ENCODE peak calls at places on chromosomes 7 and 10, in five cellular contexts. One of them, this sample, is unnamed.

GRCh38 chr10:35451103-35452016 is 115.1 kb downstream of the CCNY start:
- DNase-seq in body of pancreas: no peak
- DNase-seq in tibial nerve: no peak
- DNase-seq in aorta: no peak
- DNase-seq in fibroblast of lung: peak; percentile 56
- DNase-seq in this sample: no peak

GRCh38 chr7:30146127-30146612 is 11.4 kb downstream of the MTURN start:
- DNase-seq in tibial nerve: no peak
- DNase-seq in fibroblast of lung: no peak
- DNase-seq in aorta: no peak
- DNase-seq in body of pancreas: no peak
- DNase-seq in this sample: no peak

GRCh38 chr7:27154901-27155815 is 1.3 kb downstream of the HOXA7 start:
- DNase-seq in aorta: no peak
- DNase-seq in body of pancreas: no peak
- DNase-seq in fibroblast of lung: no peak
- DNase-seq in tibial nerve: no peak
- DNase-seq in this sample: no peak

GRCh38 chr10:80473692-80474596 is 19.8 kb downstream of the TSPAN14 start:
- DNase-seq in aorta: no peak
- DNase-seq in fibroblast of lung: peak; percentile 31
- DNase-seq in body of pancreas: no peak
- DNase-seq in tibial nerve: no peak
- DNase-seq in this sample: no peak

GRCh38 chr10:70742537-70743429 is 42.4 kb downstream of the TBATA start:
- DNase-seq in fibroblast of lung: peak; percentile 85
- DNase-seq in tibial nerve: no peak
- DNase-seq in aorta: peak; percentile 76
- DNase-seq in body of pancreas: peak; percentile 18
- DNase-seq in this sample: no peak

GRCh38 chr10:68837626-68838322 is 10.4 kb downstream of the STOX1 start:
- DNase-seq in tibial nerve: no peak
- DNase-seq in aorta: no peak
- DNase-seq in body of pancreas: no peak
- DNase-seq in fibroblast of lung: no peak
- DNase-seq in this sample: no peak

GRCh38 chr10:13809447-13809846 is 222.7 kb downstream of the PRPF18 start:
- DNase-seq in fibroblast of lung: no peak
- DNase-seq in body of pancreas: no peak
- DNase-seq in aorta: no peak
- DNase-seq in tibial nerve: no peak
- DNase-seq in this sample: no peak

GRCh38 chr10:45001382-45002148 is 842 bp downstream of the ZNF22 start:
- DNase-seq in body of pancreas: peak; percentile 88
- DNase-seq in fibroblast of lung: peak; percentile 75
- DNase-seq in tibial nerve: no peak
- DNase-seq in aorta: peak; percentile 89
- DNase-seq in this sample: peak; percentile 56

GRCh38 chr7:149067869-149068268 is 22.6 kb downstream of the ZNF786 start:
- DNase-seq in body of pancreas: no peak
- DNase-seq in tibial nerve: no peak
- DNase-seq in aorta: no peak
- DNase-seq in fibroblast of lung: no peak
- DNase-seq in this sample: no peak
- H3K9me3 ChIP-seq in body of pancreas: no peaks in the 10 kb centered on the region
- H3K9me3 ChIP-seq in tibial nerve: no peaks in the 10 kb centered on the region
- H3K9me3 ChIP-seq in aorta: no peaks in the 10 kb centered on the region
- H3K9me3 ChIP-seq in fibroblast of lung: no peaks in the 10 kb centered on the region
- H3K9me3 ChIP-seq in this sample: no peaks in the 10 kb centered on the region

DNA sequence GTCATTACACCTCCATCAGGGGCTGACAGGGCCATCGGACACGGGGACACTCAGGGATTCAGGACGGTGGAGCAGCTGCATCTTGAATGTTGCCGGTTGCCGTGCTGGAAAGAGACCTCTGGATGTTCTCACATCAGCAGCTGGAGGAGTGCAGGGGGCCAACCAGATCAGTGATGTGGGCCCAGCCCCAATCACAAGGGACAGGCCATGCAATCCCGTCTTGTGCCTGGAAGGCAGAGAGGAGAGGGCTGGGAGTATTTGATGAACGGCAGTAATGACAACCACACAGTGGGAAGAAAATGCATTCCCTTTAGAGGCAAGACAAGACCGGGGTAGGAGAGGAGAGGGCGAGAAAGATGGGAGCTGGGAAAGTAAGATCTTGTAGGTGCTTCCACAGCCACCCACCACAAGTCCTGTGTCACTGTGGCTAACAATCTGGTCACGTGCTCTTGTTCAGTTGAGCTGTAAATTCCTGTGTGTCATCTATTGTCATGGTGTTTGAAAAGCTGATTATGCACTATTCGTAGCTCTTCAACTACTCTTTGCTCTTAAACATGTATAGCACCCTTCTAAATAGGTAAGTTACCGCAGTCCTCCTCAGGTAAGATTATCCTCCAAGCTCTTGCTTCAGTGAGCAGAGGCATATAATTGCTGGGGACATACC is 85.8 kb upstream of the LEP start:
- DNase-seq in body of pancreas: no peak
- DNase-seq in fibroblast of lung: no peak
- DNase-seq in tibial nerve: no peak
- DNase-seq in aorta: no peak
- DNase-seq in this sample: no peak
- H3K27me3 ChIP-seq in body of pancreas: no peaks in the 10 kb centered on the region
- H3K27me3 ChIP-seq in fibroblast of lung: peaks cover 42% of the 10 kb centered on the region
- H3K27me3 ChIP-seq in tibial nerve: no peaks in the 10 kb centered on the region
- H3K27me3 ChIP-seq in aorta: no peaks in the 10 kb centered on the region
- H3K27me3 ChIP-seq in this sample: peaks cover 7% of the 10 kb centered on the region

GRCh38 chr7:50314778-50315177 is 10.3 kb downstream of the IKZF1 start:
- DNase-seq in aorta: no peak
- DNase-seq in fibroblast of lung: no peak
- DNase-seq in body of pancreas: no peak
- DNase-seq in tibial nerve: no peak
- DNase-seq in this sample: no peak

GRCh38 chr7:50310361-50310760 is 5.8 kb downstream of the IKZF1 start:
- DNase-seq in aorta: no peak
- DNase-seq in body of pancreas: no peak
- DNase-seq in fibroblast of lung: no peak
- DNase-seq in tibial nerve: no peak
- DNase-seq in this sample: no peak

GRCh38 chr7:50315193-50315592 is 10.7 kb downstream of the IKZF1 start:
- DNase-seq in aorta: no peak
- DNase-seq in body of pancreas: no peak
- DNase-seq in fibroblast of lung: no peak
- DNase-seq in tibial nerve: no peak
- DNase-seq in this sample: no peak

GRCh38 chr7:50312176-50312575 is 7.7 kb downstream of the IKZF1 start:
- DNase-seq in aorta: no peak
- DNase-seq in tibial nerve: no peak
- DNase-seq in body of pancreas: no peak
- DNase-seq in fibroblast of lung: no peak
- DNase-seq in this sample: no peak

DNA sequence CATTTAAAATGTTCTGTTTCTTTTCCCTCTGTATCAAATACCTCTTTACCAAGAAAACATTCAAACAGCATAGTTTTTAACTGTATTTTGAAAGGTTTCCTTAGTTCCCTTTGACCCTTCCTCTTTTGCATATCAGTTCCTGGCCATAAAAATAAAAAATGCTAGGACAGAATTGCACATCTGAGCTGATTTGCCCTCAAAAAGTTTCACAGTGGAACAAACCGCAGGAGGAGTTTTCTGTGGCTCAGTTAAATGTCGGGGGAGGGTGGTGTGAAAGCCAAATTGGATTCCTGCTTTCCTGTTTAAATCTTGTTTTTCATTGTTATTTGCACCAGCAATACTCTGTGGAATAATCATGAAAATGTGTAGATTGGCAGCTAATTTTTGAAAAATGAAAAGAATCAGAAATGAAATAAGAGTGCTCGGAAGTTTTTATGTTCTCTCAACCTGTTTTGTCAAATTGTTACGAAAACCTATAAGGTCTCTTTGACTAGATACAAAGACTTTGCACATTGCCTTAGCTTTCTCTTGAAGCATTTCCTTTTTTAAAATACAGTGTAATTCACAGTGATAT is 8.2 kb downstream of the IKZF1 start:
- DNase-seq in body of pancreas: no peak
- DNase-seq in tibial nerve: no peak
- DNase-seq in aorta: no peak
- DNase-seq in fibroblast of lung: no peak
- DNase-seq in this sample: no peak
- H3K27ac ChIP-seq in body of pancreas: no peak overlapping the region
- H3K27ac ChIP-seq in tibial nerve: no peak overlapping the region
- H3K27ac ChIP-seq in aorta: no peak overlapping the region
- H3K27ac ChIP-seq in fibroblast of lung: no peak overlapping the region
- H3K27ac ChIP-seq in this sample: peak overlapping the region; percentile 93

GRCh38 chr10:10677479-10677878 is 340.2 kb upstream of the CELF2 start:
- DNase-seq in fibroblast of lung: peak; percentile 91
- DNase-seq in tibial nerve: peak; percentile 28
- DNase-seq in aorta: peak; percentile 70
- DNase-seq in body of pancreas: peak; percentile 36
- DNase-seq in this sample: no peak
- H3K9me3 ChIP-seq in fibroblast of lung: no peaks in the 10 kb centered on the region
- H3K9me3 ChIP-seq in tibial nerve: peaks cover 4% of the 10 kb centered on the region
- H3K9me3 ChIP-seq in aorta: no peaks in the 10 kb centered on the region
- H3K9me3 ChIP-seq in body of pancreas: no peaks in the 10 kb centered on the region
- H3K9me3 ChIP-seq in this sample: no peaks in the 10 kb centered on the region

GRCh38 chr10:100707261-100707848 is 38.0 kb upstream of the PAX2 start:
- DNase-seq in fibroblast of lung: no peak
- DNase-seq in tibial nerve: no peak
- DNase-seq in body of pancreas: no peak
- DNase-seq in aorta: no peak
- DNase-seq in this sample: no peak

GRCh38 chr10:100709146-100709545 is 36.2 kb upstream of the PAX2 start:
- DNase-seq in tibial nerve: no peak
- DNase-seq in fibroblast of lung: no peak
- DNase-seq in body of pancreas: no peak
- DNase-seq in aorta: no peak
- DNase-seq in this sample: no peak

GRCh38 chr10:100713049-100713858 is 32.1 kb upstream of the PAX2 start:
- DNase-seq in body of pancreas: no peak
- DNase-seq in tibial nerve: no peak
- DNase-seq in fibroblast of lung: no peak
- DNase-seq in aorta: no peak
- DNase-seq in this sample: no peak

GRCh38 chr10:100709655-100710054 is 35.7 kb upstream of the PAX2 start:
- DNase-seq in body of pancreas: no peak
- DNase-seq in fibroblast of lung: no peak
- DNase-seq in aorta: no peak
- DNase-seq in tibial nerve: no peak
- DNase-seq in this sample: no peak

GRCh38 chr10:100710151-100710871 is 35.1 kb upstream of the PAX2 start:
- DNase-seq in tibial nerve: no peak
- DNase-seq in fibroblast of lung: no peak
- DNase-seq in body of pancreas: peak; percentile 18
- DNase-seq in aorta: no peak
- DNase-seq in this sample: no peak
- H3K27me3 ChIP-seq in tibial nerve: no peaks in the 10 kb centered on the region
- H3K27me3 ChIP-seq in fibroblast of lung: peaks cover 42% of the 10 kb centered on the region
- H3K27me3 ChIP-seq in body of pancreas: no peaks in the 10 kb centered on the region
- H3K27me3 ChIP-seq in aorta: no peaks in the 10 kb centered on the region
- H3K27me3 ChIP-seq in this sample: peaks cover 87% of the 10 kb centered on the region

DNA sequence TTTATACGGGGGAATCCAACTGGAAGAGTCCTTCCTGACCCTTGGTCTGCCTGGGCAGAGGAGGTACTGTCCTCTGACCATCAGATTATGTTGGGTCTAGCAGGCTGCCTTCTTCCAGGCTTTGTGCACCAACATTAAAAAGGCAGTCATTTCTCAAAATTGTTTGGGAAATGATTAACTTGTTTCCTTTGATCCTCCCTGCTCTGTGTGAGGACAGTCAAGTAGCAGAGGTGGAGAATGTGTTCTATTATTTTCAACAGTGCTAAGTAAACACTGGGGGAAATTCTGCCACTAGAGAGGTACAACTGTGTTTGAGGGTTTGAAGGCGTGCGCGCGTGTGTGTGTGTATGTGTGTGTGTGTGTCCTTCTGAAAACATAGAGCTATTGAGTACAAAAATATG is 20.6 kb downstream of the ACSL5 start:
- DNase-seq in tibial nerve: no peak
- DNase-seq in fibroblast of lung: no peak
- DNase-seq in body of pancreas: no peak
- DNase-seq in aorta: no peak
- DNase-seq in this sample: no peak
- H3K27ac ChIP-seq in tibial nerve: no peak overlapping the region
- H3K27ac ChIP-seq in fibroblast of lung: no peak overlapping the region
- H3K27ac ChIP-seq in body of pancreas: no peak overlapping the region
- H3K27ac ChIP-seq in aorta: no peak overlapping the region
- H3K27ac ChIP-seq in this sample: no peak overlapping the region

GRCh38 chr7:67843615-67844014 is 847.0 kb downstream of the TYW1 start:
- DNase-seq in fibroblast of lung: no peak
- DNase-seq in aorta: no peak
- DNase-seq in body of pancreas: no peak
- DNase-seq in tibial nerve: no peak
- DNase-seq in this sample: no peak
- H3K9me3 ChIP-seq in fibroblast of lung: no peaks in the 10 kb centered on the region
- H3K9me3 ChIP-seq in aorta: peaks cover 1% of the 10 kb centered on the region
- H3K9me3 ChIP-seq in body of pancreas: peaks cover 4% of the 10 kb centered on the region
- H3K9me3 ChIP-seq in tibial nerve: peaks cover 25% of the 10 kb centered on the region
- H3K9me3 ChIP-seq in this sample: no peaks in the 10 kb centered on the region

GRCh38 chr7:107661865-107662379 is 1.3 kb downstream of the SLC26A4 start:
- DNase-seq in tibial nerve: no peak
- DNase-seq in body of pancreas: no peak
- DNase-seq in fibroblast of lung: no peak
- DNase-seq in aorta: no peak
- DNase-seq in this sample: no peak
- H3K27me3 ChIP-seq in tibial nerve: peaks cover 3% of the 10 kb centered on the region
- H3K27me3 ChIP-seq in body of pancreas: no peaks in the 10 kb centered on the region
- H3K27me3 ChIP-seq in fibroblast of lung: peaks cover 3% of the 10 kb centered on the region
- H3K27me3 ChIP-seq in aorta: no peaks in the 10 kb centered on the region
- H3K27me3 ChIP-seq in this sample: peaks cover 41% of the 10 kb centered on the region

GRCh38 chr7:66277492-66277891 is 72.4 kb downstream of the TPST1 start:
- DNase-seq in fibroblast of lung: no peak
- DNase-seq in tibial nerve: no peak
- DNase-seq in aorta: no peak
- DNase-seq in body of pancreas: no peak
- DNase-seq in this sample: no peak
- H3K27ac ChIP-seq in fibroblast of lung: peak overlapping the region; percentile 49
- H3K27ac ChIP-seq in tibial nerve: no peak overlapping the region
- H3K27ac ChIP-seq in aorta: no peak overlapping the region
- H3K27ac ChIP-seq in body of pancreas: no peak overlapping the region
- H3K27ac ChIP-seq in this sample: no peak overlapping the region